ENCODE peak calls at places on chromosomes 6 and 20, in five cellular contexts. H, N, G, E and M are unnamed samples.

GRCh38 chr6:6801002-6801329 is 212.4 kb downstream of the LY86 start:
- DNase-seq in H (no peak), N (no peak), G (no peak), E (no peak), M (no peak)

GRCh38 chr6:81748946-81749345 is 3.5 kb downstream of the TENT5A start:
- DNase-seq in H (no peak), N (no peak), G (no peak), E (no peak), M (no peak)

GRCh38 chr20:33433465-33433864 is 10.1 kb downstream of the SNTA1 start:
- DNase-seq in H (peak), N (no peak), G (no peak), E (no peak), M (no peak)

GRCh38 chr6:56794421-56794820 is 151.7 kb upstream of the DST start:
- DNase-seq in H (no peak), N (peak), G (no peak), E (no peak), M (no peak)

GRCh38 chr6:31402324-31403282 is 792 bp upstream of the MICA start:
- DNase-seq in H (peak), N (peak), G (no peak), E (no peak), M (peak)

GRCh38 chr20:53175135-53175780 is 203.1 kb downstream of the TSHZ2 start:
- DNase-seq in H (no peak), N (no peak), G (no peak), E (no peak), M (no peak)

GRCh38 chr6:45759134-45759849 is 256.4 kb downstream of the CLIC5 start:
- DNase-seq in H (no peak), N (no peak), G (no peak), E (no peak), M (no peak)

GRCh38 chr6:14734052-14734415 is 511.8 kb upstream of the JARID2 start:
- DNase-seq in H (no peak), N (no peak), G (no peak), E (no peak), M (no peak)

GRCh38 chr20:59459586-59459985 is 144.8 kb upstream of the PHACTR3 start:
- DNase-seq in H (no peak), N (no peak), G (no peak), E (no peak), M (no peak)
- TF ChIP-seq CTCF in H (no peak), N (no peak), G (no peak), E (no peak), M (no peak)

DNA sequence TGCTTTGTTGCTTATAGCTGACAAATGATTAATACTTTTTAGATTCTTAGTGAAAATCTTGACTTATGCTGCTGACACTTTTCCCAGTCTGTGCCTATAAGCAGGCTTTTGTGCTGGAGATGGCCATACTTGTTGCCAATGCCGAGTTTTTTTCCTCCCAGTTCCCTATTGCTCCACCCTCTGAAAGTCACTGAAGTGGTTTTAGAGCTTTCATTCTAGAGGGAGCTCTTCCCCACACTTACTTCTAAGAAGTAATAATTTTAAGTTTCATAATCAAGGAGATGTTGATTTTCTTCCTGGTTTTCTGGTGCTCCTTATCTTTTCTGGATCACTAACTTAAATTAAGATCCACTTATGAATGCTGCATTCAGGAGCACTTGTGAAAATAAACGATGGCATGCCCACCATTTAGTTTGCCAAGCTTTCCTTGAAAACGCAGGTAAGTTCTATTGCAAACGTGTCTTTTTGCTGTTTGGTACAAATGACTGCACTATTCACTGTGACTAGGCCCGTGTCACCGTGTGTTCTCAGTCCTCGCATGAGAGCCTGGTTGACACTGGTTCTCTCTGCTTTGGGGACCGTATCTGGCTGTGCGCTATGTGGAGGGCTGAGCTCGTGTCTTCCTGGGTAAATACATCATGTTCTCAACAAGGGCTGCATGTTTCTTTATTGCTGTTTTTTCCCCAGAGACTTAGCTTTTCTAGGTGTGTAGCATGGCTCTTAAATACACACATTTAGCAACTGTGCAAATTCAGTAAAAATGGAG is 50.2 kb downstream of the GFRA4 start:
- DNase-seq in H (no peak), N (no peak), G (peak), E (no peak), M (no peak)
- TF ChIP-seq CTCF in H (no peak), N (no peak), G (peak), E (peak), M (no peak)

GRCh38 chr6:165858571-165858970 is 195.5 kb upstream of the PDE10A start:
- DNase-seq in H (peak), N (no peak), G (peak), E (no peak), M (peak)
- TF ChIP-seq CTCF in H (peak), N (no peak), G (peak), E (no peak), M (no peak)

DNA sequence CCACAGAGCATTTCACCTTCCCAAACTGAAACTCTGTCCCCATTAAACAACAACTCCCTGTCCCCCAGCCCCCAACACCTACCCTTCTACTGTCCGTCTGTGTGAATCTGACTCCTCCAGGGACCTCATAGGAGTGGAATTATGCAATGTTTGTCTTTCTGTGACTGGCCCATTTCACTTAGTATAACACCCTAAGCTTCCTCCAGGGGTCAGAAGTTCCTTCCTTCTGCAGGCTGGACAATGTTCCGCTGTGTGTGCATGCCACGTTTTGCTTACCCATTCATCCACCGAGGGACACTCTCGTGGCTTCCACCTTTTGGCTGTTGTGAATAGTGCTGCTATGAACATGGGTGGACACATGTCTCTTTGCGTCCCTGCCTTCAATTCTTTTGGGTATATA is 37.6 kb upstream of the MPC1 start:
- DNase-seq in H (peak), N (peak), G (peak), E (no peak), M (no peak)
- TF ChIP-seq CTCF in H (peak), N (peak), G (no peak), E (peak), M (no peak)

GRCh38 chr20:56627122-56628014 is 1.7 kb upstream of the TFAP2C start:
- DNase-seq in H (no peak), N (no peak), G (no peak), E (no peak), M (peak)

GRCh38 chr20:56624786-56625681 is 4.1 kb upstream of the TFAP2C start:
- DNase-seq in H (no peak), N (no peak), G (no peak), E (no peak), M (peak)

GRCh38 chr20:56625837-56626236 is 3.3 kb upstream of the TFAP2C start:
- DNase-seq in H (no peak), N (no peak), G (no peak), E (no peak), M (no peak)

GRCh38 chr20:56628015-56628872 is 862 bp upstream of the TFAP2C start:
- DNase-seq in H (no peak), N (no peak), G (peak), E (no peak), M (peak)

DNA sequence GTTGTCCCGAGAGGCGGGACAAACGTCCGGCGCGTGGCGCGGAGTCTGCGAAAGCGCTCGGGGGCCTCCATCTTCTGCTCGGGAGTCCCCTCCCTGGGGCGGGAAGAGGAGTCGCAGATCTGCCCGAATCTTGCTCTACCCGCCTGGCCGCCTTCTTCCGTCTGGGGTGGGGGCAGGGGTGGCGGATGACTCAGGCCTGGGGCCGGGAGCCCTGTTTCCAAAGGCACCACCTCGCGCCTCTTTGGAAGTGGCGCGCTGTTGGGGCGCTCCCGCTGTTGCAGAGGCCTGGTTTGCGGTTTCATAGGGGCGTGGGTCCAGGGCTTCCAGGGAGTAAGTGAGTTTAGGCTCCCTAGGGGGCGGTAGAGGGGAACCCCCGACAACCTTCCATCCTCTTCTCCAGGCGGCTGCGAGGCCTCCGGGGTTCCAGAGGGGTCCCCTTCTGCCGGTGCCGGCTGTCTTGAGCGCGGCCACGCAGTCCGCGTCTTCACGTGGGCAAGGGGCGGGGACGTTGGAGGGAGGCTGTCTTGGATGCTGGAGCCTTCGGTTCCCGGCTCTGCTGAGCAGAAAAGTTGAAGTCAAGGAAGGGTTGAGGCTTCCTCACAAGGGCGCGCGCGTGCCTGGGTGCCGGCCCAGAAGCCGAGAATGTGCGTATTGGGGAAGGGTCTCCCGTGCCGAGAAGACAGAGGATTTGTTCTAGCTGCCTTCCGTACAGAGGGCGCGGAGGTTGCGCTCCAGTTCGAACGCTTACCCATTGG is 2.6 kb upstream of the TFAP2C start:
- DNase-seq in H (no peak), N (peak), G (peak), E (no peak), M (peak)
- TF ChIP-seq CTCF in H (no peak), N (peak), G (peak), E (peak), M (peak)

DNA sequence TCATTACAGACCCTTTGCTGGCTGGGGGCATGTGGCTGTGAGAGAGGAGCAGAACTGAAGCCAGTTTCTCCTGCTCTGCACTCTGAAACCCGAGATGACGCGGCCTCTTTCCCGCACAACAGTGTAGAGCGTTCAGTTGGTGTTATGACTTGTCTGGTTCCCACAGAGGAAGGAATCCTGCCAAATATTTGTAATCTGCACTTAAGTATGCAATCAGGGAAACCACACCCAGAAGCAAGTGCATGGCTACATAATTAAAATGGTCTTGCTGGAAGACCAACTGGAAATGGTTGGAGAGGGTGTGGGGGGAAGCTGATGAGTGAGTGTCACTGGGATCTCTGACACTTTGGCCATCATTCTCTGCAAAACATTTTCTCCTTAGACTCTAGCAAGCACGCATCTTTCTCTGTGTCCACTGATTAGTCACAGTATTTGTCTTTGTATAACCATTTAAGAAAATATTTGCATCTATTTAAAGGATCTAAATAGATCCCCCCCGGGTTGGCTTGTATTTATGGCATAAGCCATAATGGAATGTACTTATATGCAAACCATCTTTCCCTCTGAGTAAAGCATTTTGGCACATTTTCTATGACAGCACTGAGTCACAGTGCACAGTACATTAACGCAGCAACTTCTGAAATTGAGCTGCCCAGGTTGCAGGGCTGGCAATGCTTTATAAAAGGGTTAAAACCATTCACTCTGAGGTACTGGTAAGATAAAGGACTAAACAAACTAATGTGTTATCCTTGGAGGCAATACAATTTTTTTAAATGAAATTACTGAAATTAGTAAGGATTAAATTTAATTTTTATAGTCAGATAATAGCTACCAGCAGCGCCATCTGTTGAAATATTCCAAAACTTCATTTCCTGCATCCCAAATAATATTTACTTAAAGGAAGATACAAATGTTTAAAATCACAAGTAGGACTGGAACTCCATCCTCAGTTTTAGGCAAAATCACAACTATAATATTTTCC is 76.7 kb downstream of the FOXC1 start:
- DNase-seq in H (peak), N (peak), G (no peak), E (peak), M (no peak)
- TF ChIP-seq CTCF in H (peak), N (peak), G (peak), E (peak), M (peak)

DNA sequence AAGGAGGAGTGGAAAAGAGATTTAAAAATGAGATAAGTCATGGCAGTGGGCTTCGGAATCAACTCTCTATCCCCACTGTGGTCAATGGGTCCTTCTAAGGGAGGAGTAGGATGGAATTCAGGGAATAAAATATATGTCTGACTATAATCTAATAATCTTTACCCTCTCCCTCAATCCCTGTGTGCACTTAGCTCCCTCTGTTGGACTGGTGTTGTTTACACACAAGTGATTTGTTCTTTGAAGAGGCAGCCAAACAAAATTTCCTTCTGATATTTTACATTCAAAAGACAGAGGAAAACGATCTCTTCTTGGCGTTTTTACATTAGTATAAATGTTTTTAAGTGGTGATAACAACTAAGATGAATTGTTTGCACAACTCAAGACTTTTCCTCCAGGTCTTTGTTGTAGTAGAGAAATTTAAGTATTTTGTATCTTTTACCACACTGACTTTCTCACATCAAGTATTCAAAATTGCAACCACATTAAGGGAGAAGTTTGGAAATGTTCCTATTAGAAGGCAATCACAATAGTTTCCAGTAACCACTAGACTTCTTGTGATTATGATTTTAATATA is 317.7 kb downstream of the CENPW start:
- DNase-seq in H (peak), N (peak), G (peak), E (peak), M (peak)
- TF ChIP-seq CTCF in H (peak), N (peak), G (peak), E (peak), M (peak)

DNA sequence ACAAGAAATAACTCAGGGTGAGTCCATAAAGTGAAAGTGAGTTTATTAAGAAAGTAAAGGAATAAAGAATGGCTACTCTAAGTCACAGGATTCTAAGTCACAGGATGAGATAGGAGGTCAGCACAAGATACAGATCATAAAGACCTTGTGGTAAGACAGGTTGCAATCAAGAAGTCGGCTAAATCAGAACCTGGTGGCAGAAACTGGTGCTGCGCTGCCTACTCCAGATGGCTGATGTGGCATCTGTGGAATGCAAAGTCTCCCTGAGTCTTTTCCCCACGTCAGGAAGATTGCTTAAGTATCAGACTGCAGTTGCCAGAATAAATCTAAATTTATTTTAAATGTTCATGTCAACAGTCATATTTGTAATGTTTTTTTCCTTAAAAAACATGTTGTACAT is 10.7 kb upstream of the KCNK15 start:
- DNase-seq in H (peak), N (peak), G (peak), E (peak), M (peak)
- TF ChIP-seq CTCF in H (peak), N (peak), G (no peak), E (peak), M (peak)